ENCODE peak calls at places on chromosomes 4 and X, in ten cellular contexts. B, R, P, I, O, C, D, E, X and T are unnamed samples.

GRCh38 chr4:27008693-27009092 is 148.1 kb downstream of the STIM2 start:
- DNase-seq in B (no peak), R (no peak), P (no peak), I (no peak), O (no peak), C (no peak), D (no peak), E (no peak), X (no peak), T (no peak)

GRCh38 chrX:69028761-69029120 is 136.5 kb downstream of the PJA1 start:
- DNase-seq in B (no peak), R (no peak), P (no peak), I (peak; percentile 9), O (no peak), C (no peak), D (no peak), E (no peak), X (no peak), T (no peak)

GRCh38 chr4:69858683-69859082 is 1.3 kb downstream of the SULT1E1 start:
- DNase-seq in B (no peak), R (no peak), P (peak; percentile 75), I (no peak), O (peak; percentile 13), C (no peak), D (no peak), E (no peak), X (no peak), T (no peak)

GRCh38 chr4:67327245-67327860 is 217.9 kb downstream of the CENPC start:
- DNase-seq in B (no peak), R (peak; percentile 17), P (peak; percentile 73), I (peak; percentile 46), O (peak; percentile 2), C (peak; percentile 20), D (peak; percentile 27), E (no peak), X (peak; percentile 91), T (peak; percentile 27)

GRCh38 chrX:5708209-5708608 is 520.5 kb downstream of the NLGN4X start:
- DNase-seq in B (no peak), R (no peak), P (no peak), I (no peak), O (no peak), C (no peak), D (no peak), E (no peak), X (no peak), T (no peak)

GRCh38 chr4:183688216-183688615 is 29.1 kb downstream of the TRAPPC11 start:
- DNase-seq in B (no peak), R (no peak), P (no peak), I (no peak), O (no peak), C (no peak), D (no peak), E (no peak), X (no peak), T (no peak)

GRCh38 chr4:147822128-147822527 is 90.2 kb downstream of the ARHGAP10 start:
- DNase-seq in B (no peak), R (no peak), P (peak; percentile 97), I (peak; percentile 89), O (no peak), C (peak; percentile 89), D (no peak), E (no peak), X (no peak), T (no peak)

GRCh38 chrX:20252392-20253231 is 14.1 kb downstream of the RPS6KA3 start:
- DNase-seq in B (peak; percentile 80), R (peak; percentile 49), P (peak; percentile 61), I (peak; percentile 53), O (no peak), C (no peak), D (peak; percentile 71), E (no peak), X (peak; percentile 66), T (peak; percentile 51)

GRCh38 chr4:123967360-123967759 is 570.8 kb downstream of the SPRY1 start:
- DNase-seq in B (no peak), R (no peak), P (peak; percentile 46), I (no peak), O (no peak), C (no peak), D (no peak), E (no peak), X (no peak), T (no peak)

GRCh38 chrX:8273451-8273894 is 102.4 kb upstream of the VCX2 start:
- DNase-seq in B (no peak), R (no peak), P (peak; percentile 4), I (no peak), O (no peak), C (no peak), D (no peak), E (no peak), X (no peak), T (no peak)

GRCh38 chrX:71052721-71053120 is 15.4 kb downstream of the SNX12 start:
- DNase-seq in B (no peak), R (no peak), P (no peak), I (no peak), O (no peak), C (no peak), D (no peak), E (no peak), X (peak; percentile 11), T (no peak)

GRCh38 chrX:23952984-23953907 is 45.4 kb downstream of the CXorf58 start:
- DNase-seq in B (peak; percentile 39), R (peak; percentile 3), P (no peak), I (no peak), O (no peak), C (no peak), D (peak; percentile 47), E (no peak), X (peak; percentile 43), T (peak; percentile 37)